ENCODE peak calls at places on chromosomes 2 and 18, in six cellular contexts. B is CD8-positive, alpha-beta T cell; A is neural progenitor cell; E is mammary epithelial cell; Q is psoas muscle; P is AG04450. O is an unnamed sample. For H3K9me3, the result is how much of the 10 kb centered on the place peaks cover.

GRCh38 chr2:100730290-100730868 is 89.6 kb upstream of the NPAS2 start:
- DNase-seq in B (no peak), A (peak), E (peak), Q (peak), P (peak), O (no peak)

GRCh38 chr2:70668432-70668831 is 99.6 kb downstream of the ADD2 start:
- DNase-seq in B (no peak), A (no peak), E (no peak), Q (no peak), P (no peak), O (peak)

GRCh38 chr18:55124078-55124477 is 164.8 kb upstream of the CCDC68 start:
- DNase-seq in B (no peak), A (no peak), E (no peak), Q (no peak), P (no peak), O (no peak)

GRCh38 chr2:621303-622099 is 55.7 kb downstream of the TMEM18 start:
- DNase-seq in B (no peak), A (no peak), E (no peak), Q (no peak), P (no peak), O (no peak)

GRCh38 chr18:72056171-72056570 is 488.0 kb downstream of the CBLN2 start:
- DNase-seq in B (no peak), A (no peak), E (no peak), Q (no peak), P (no peak), O (no peak)

GRCh38 chr2:156630579-156631337 is 194.6 kb downstream of the GPD2 start:
- DNase-seq in B (no peak), A (no peak), E (no peak), Q (no peak), P (no peak), O (no peak)

GRCh38 chr18:23398401-23398800 is 54.7 kb upstream of the RIOK3 start:
- DNase-seq in B (no peak), A (no peak), E (no peak), Q (no peak), P (no peak), O (no peak)

GRCh38 chr2:60370835-60371618 is 182.4 kb downstream of the BCL11A start:
- DNase-seq in B (no peak), A (no peak), E (no peak), Q (no peak), P (no peak), O (no peak)

GRCh38 chr2:196565106-196565505 is 74.4 kb upstream of the CCDC150 start:
- DNase-seq in B (no peak), A (no peak), E (no peak), Q (no peak), P (no peak), O (no peak)

GRCh38 chr2:7748717-7749415 is 831.7 kb downstream of the RNF144A start:
- DNase-seq in B (no peak), A (no peak), E (peak), Q (no peak), P (no peak), O (no peak)

GRCh38 chr18:44592639-44593038 is 88.0 kb upstream of the SETBP1 start:
- DNase-seq in B (no peak), A (no peak), E (no peak), Q (no peak), P (no peak), O (peak)

GRCh38 chr2:148658807-148659722 is 14.5 kb downstream of the EPC2 start:
- DNase-seq in B (no peak), A (no peak), E (peak), Q (no peak), P (peak), O (no peak)

GRCh38 chr2:235149240-235149641 is 197.4 kb downstream of the SH3BP4 start:
- DNase-seq in B (no peak), A (no peak), E (peak), Q (no peak), P (no peak), O (no peak)

GRCh38 chr2:125654226-125654625 is 1001.7 kb upstream of the GYPC start:
- DNase-seq in B (no peak), A (no peak), E (no peak), Q (no peak), P (no peak), O (no peak)

GRCh38 chr2:19799881-19800780 is 101.7 kb downstream of the TTC32 start:
- DNase-seq in B (no peak), A (no peak), E (peak), Q (no peak), P (no peak), O (no peak)

GRCh38 chr18:56161604-56162003 is 476.8 kb downstream of the TXNL1 start:
- DNase-seq in B (no peak), A (no peak), E (no peak), Q (no peak), P (no peak), O (no peak)

GRCh38 chr2:166384774-166385173 is 9.0 kb upstream of the SCN9A start:
- DNase-seq in B (no peak), A (peak), E (peak), Q (no peak), P (no peak), O (no peak)

GRCh38 chr2:174590346-174590745 is 7.3 kb downstream of the WIPF1 start:
- DNase-seq in B (no peak), A (no peak), E (no peak), Q (no peak), P (no peak), O (no peak)

GRCh38 chr18:62497171-62497783 is 25.5 kb upstream of the ZCCHC2 start:
- DNase-seq in B (no peak), A (no peak), E (no peak), Q (no peak), P (no peak), O (no peak)

GRCh38 chr18:51235011-51235789 is 37.7 kb upstream of the MEX3C start:
- DNase-seq in B (no peak), A (peak), E (peak), Q (no peak), P (no peak), O (no peak)

GRCh38 chr2:195304310-195304709 is 352.7 kb upstream of the SLC39A10 start:
- DNase-seq in B (no peak), A (peak), E (peak), Q (no peak), P (no peak), O (no peak)

GRCh38 chr18:52087140-52087539 is 252.9 kb upstream of the DCC start:
- DNase-seq in B (no peak), A (no peak), E (no peak), Q (no peak), P (no peak), O (no peak)

GRCh38 chr2:224931956-224932355 is 110.3 kb downstream of the DOCK10 start:
- DNase-seq in B (no peak), A (no peak), E (no peak), Q (no peak), P (no peak), O (no peak)

GRCh38 chr2:218984239-218985020 is 554 bp downstream of the FEV start:
- DNase-seq in B (no peak), A (peak), E (no peak), Q (peak), P (no peak), O (no peak)

GRCh38 chr2:28975671-28976070 is 5.4 kb upstream of the TOGARAM2 start:
- DNase-seq in B (no peak), A (no peak), E (no peak), Q (no peak), P (no peak), O (no peak)

GRCh38 chr2:119289642-119290041 is 66.0 kb downstream of the STEAP3 start:
- DNase-seq in B (no peak), A (no peak), E (no peak), Q (no peak), P (no peak), O (no peak)

GRCh38 chr2:119291588-119292167 is 68.0 kb downstream of the STEAP3 start:
- DNase-seq in B (no peak), A (no peak), E (no peak), Q (no peak), P (no peak), O (no peak)

GRCh38 chr2:119289093-119289492 is 65.5 kb downstream of the STEAP3 start:
- DNase-seq in B (no peak), A (no peak), E (no peak), Q (peak), P (no peak), O (no peak)

GRCh38 chr2:119292226-119292625 is 68.6 kb downstream of the STEAP3 start:
- DNase-seq in B (no peak), A (peak), E (no peak), Q (no peak), P (no peak), O (no peak)

DNA sequence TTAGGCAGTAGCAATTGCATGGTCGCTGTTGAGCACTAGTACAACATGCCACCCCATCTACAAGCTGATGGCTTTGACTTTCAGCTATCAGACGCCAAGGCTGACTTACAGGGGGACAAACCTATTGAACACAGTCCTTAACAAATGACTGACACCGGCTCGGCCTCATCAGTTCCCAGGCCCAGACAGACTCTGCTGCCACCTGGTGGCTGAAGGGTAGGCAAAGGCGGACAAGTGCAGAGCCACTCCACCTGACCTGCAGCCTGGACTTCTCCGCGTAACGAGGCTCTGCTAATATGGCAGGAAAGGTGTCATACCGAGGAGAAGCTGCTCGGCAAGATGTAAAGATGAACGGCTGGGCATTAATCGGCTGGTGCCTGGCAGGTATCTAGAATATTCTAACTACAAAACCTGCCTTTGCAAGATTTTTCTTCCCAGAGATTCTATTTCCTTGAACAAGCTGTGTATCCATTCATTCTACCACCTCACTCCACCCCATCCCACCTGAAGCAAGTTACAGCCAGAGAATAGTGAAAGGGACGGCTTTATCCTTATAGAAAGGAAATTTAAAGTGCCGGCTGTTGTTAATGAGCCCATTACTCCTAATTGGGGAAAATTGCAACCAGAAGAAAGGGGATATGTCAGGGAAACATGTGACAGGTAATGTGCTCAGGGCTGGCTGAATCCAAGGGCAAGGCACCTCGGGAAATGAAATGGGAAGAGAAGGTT is 67.4 kb downstream of the STEAP3 start:
- DNase-seq in B (peak), A (peak), E (peak), Q (peak), P (no peak), O (peak)
- TF ChIP-seq CTCF in B (no peak), A (peak), E (peak), Q (peak), P (peak), O (peak)

DNA sequence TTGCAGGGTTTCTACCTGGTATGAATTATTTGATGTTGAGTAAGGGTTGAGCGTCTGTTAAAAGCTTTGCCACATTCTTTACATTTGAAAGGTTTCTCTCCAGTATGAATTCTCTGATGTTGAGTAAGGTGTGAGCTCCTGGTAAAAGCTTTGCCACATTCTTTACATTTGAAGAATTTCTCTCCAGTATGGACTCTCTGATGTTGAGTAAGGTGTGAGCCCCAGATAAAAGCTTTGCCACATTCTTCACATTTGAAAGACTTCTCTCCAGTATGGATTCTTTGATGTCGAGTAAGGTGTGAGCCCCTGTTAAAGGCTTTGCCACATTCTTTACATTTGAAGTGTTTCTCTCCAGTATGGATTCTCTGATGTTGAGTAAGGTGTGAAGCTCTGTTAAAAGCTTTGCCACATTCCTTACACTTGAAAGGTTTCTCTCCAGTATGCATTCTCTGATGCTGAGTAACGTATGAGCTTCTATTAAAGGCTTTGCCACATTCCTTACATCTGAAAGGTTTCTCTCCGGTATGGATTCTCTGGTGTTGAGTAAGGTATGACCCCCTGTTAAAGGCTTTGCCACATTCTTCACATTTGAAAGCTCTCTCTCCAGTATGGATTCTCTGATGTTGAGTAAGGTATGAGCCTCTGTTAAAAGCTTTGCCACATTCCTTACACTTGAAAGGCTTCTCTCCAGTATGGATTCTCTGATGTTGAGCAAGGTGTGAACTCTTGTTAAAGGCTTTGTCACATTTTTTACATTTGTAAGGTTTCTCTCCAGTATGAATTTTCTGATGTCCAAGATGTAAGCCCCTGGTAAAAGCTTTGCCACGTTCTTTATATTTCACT is 27.1 kb downstream of the ZNF519 start:
- DNase-seq in B (no peak), A (no peak), E (no peak), Q (no peak), P (no peak), O (no peak)
- H3K9me3 ChIP-seq in B (under half), A (half or more), E (under half), Q (under half), P (under half), O (half or more)

GRCh38 chr2:54708584-54709340 is 14.7 kb upstream of the EML6 start:
- DNase-seq in B (no peak), A (peak), E (no peak), Q (peak), P (no peak), O (no peak)
- TF ChIP-seq CTCF in B (no peak), A (no peak), E (no peak), Q (no peak), P (peak), O (no peak)

DNA sequence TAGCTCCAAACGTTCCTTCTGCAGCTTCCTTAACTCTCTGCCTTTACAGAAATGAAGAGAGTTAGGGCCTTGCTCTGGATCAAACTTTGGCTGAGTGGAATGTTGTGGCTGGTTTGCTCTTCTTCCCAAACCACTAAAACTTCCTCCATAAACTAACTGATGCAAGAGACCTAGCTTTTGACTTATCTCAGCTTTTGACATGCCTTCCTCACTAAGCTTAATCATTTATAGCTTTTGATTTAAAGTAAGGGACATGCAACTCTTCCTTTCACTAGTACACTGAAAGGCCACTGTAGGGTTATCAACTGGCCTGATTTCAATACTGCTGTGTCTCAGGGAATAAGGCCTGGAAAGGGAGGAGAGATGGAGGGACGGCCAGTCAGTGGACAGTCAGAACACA is 8.3 kb downstream of the PXDN start:
- DNase-seq in B (no peak), A (no peak), E (no peak), Q (no peak), P (no peak), O (no peak)
- H3K9me3 ChIP-seq in B (under half), A (under half), E (under half), Q (under half), P (under half), O (under half)

DNA sequence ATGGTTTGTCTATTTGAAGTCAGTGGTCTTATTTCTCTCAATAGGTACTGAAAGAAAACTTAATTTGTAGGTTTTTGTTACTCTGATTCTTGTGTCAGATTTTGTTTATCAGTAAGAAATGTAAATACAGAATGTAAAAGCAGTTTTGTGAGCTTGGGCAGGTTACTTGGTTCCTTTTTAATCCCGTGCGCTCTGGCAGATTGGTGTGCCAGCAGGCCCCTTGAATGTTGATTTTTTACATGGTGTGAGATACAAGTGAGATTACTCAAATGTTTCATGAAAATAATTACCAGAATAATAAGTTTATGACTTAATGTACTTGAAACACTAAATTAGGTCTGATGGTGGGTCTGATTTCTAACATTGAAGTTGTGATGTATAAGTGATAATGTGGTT is 13.4 kb downstream of the HNRNPA3 start:
- DNase-seq in B (no peak), A (no peak), E (no peak), Q (no peak), P (no peak), O (no peak)
- TF ChIP-seq CTCF in B (no peak), A (no peak), E (no peak), Q (no peak), P (no peak), O (no peak)

O was measured in ascending aorta.